ENCODE peak calls at places on chromosomes 16 and 17, in nine cellular contexts. H is PC-9, V is CD14-positive monocyte, C is suprapubic skin, X is lung, Z is astrocyte of the cerebellum, D is A673, O is mucosa of descending colon, R is AG04449. J is an unnamed sample.

GRCh38 chr16:55502801-55503366 is 6.0 kb upstream of the LPCAT2 start:
- DNase-seq in H (peak), V (no peak), C (no peak), X (peak), Z (peak), D (no peak), O (peak), R (no peak), J (peak)

GRCh38 chr17:32445075-32445427 is 741 bp downstream of the PSMD11 start:
- DNase-seq in H (peak), V (no peak), C (no peak), X (peak), Z (peak), D (peak), O (peak), R (peak), J (peak)

GRCh38 chr17:33486135-33486886 is 193.2 kb upstream of the ASIC2 start:
- DNase-seq in H (no peak), V (no peak), C (no peak), X (no peak), Z (no peak), D (no peak), O (no peak), R (no peak), J (no peak)

GRCh38 chr16:1428511-1428910 is 2.4 kb upstream of the PERCC1 start:
- DNase-seq in H (no peak), V (peak), C (no peak), X (no peak), Z (no peak), D (no peak), O (no peak), R (no peak), J (peak)

GRCh38 chr16:30582611-30583340 is 2.7 kb downstream of the ZNF785 start:
- DNase-seq in H (no peak), V (no peak), C (no peak), X (no peak), Z (no peak), D (no peak), O (peak), R (no peak), J (no peak)

GRCh38 chr16:26983426-26983825 is 83.3 kb upstream of the C16orf82 start:
- DNase-seq in H (no peak), V (no peak), C (no peak), X (no peak), Z (no peak), D (no peak), O (no peak), R (no peak), J (no peak)

GRCh38 chr17:80790981-80791742 is 200.5 kb upstream of the CHMP6 start:
- DNase-seq in H (no peak), V (no peak), C (peak), X (no peak), Z (no peak), D (no peak), O (no peak), R (no peak), J (no peak)

GRCh38 chr17:61444831-61445230 is 7.4 kb upstream of the TBX4 start:
- DNase-seq in H (no peak), V (no peak), C (no peak), X (no peak), Z (no peak), D (no peak), O (no peak), R (no peak), J (no peak)

GRCh38 chr17:2594657-2595085 is 1.2 kb downstream of the PAFAH1B1 start:
- DNase-seq in H (no peak), V (no peak), C (no peak), X (no peak), Z (no peak), D (peak), O (no peak), R (no peak), J (no peak)

GRCh38 chr16:679808-680624 is at the start of gene STUB1:
- DNase-seq in H (peak), V (peak), C (peak), X (peak), Z (peak), D (peak), O (peak), R (no peak), J (peak)

GRCh38 chr17:78284146-78284545 is 52.7 kb downstream of the TMEM235 start:
- DNase-seq in H (no peak), V (peak), C (no peak), X (no peak), Z (no peak), D (no peak), O (no peak), R (peak), J (no peak)

GRCh38 chr16:75402821-75403475 is 30.4 kb downstream of the CFDP1 start:
- DNase-seq in H (peak), V (no peak), C (no peak), X (no peak), Z (peak), D (peak), O (no peak), R (no peak), J (peak)

GRCh38 chr17:35545150-35545549 is 7.7 kb upstream of the SLFN12L start:
- DNase-seq in H (no peak), V (no peak), C (no peak), X (no peak), Z (no peak), D (no peak), O (no peak), R (no peak), J (no peak)

GRCh38 chr16:69064164-69064563 is 41.3 kb upstream of the HAS3 start:
- DNase-seq in H (peak), V (no peak), C (no peak), X (no peak), Z (no peak), D (no peak), O (no peak), R (no peak), J (no peak)

GRCh38 chr17:82675476-82676245 is 22.8 kb downstream of the RAB40B start:
- DNase-seq in H (no peak), V (no peak), C (no peak), X (no peak), Z (no peak), D (no peak), O (peak), R (no peak), J (no peak)

GRCh38 chr17:67891481-67892119 is 66.3 kb downstream of the BPTF start:
- DNase-seq in H (no peak), V (no peak), C (no peak), X (no peak), Z (peak), D (peak), O (no peak), R (no peak), J (peak)

GRCh38 chr16:11752856-11753255 is 10.2 kb upstream of the TXNDC11 start:
- DNase-seq in H (no peak), V (no peak), C (no peak), X (no peak), Z (no peak), D (no peak), O (no peak), R (no peak), J (no peak)

GRCh38 chr17:82138511-82138992 is 40.5 kb upstream of the FASN start:
- DNase-seq in H (no peak), V (no peak), C (no peak), X (no peak), Z (no peak), D (no peak), O (no peak), R (no peak), J (no peak)

GRCh38 chr17:76531501-76532038 is 5.9 kb downstream of the CYGB start:
- DNase-seq in H (no peak), V (no peak), C (no peak), X (no peak), Z (no peak), D (no peak), O (peak), R (no peak), J (no peak)

GRCh38 chr17:82887255-82888164 is 47.7 kb upstream of the ZNF750 start:
- DNase-seq in H (no peak), V (no peak), C (no peak), X (no peak), Z (peak), D (no peak), O (peak), R (no peak), J (no peak)

GRCh38 chr16:87740441-87740840 is 25.3 kb downstream of the KLHDC4 start:
- DNase-seq in H (no peak), V (no peak), C (no peak), X (no peak), Z (peak), D (no peak), O (no peak), R (no peak), J (no peak)

GRCh38 chr16:50708373-50709060 is 15.1 kb downstream of the NOD2 start:
- DNase-seq in H (no peak), V (no peak), C (no peak), X (no peak), Z (no peak), D (no peak), O (no peak), R (no peak), J (no peak)

GRCh38 chr17:48526986-48527741 is 3.6 kb downstream of the HOXB1 start:
- DNase-seq in H (no peak), V (no peak), C (no peak), X (no peak), Z (no peak), D (no peak), O (no peak), R (no peak), J (peak)

GRCh38 chr16:1534021-1535020 is 855 bp downstream of the TMEM204 start:
- DNase-seq in H (no peak), V (no peak), C (no peak), X (no peak), Z (no peak), D (no peak), O (peak), R (no peak), J (no peak)

GRCh38 chr17:13222931-13223330 is 205.1 kb upstream of the ELAC2 start:
- DNase-seq in H (no peak), V (no peak), C (no peak), X (no peak), Z (no peak), D (no peak), O (no peak), R (no peak), J (no peak)

GRCh38 chr17:47188266-47188665 is 829 bp downstream of the CDC27 start:
- DNase-seq in H (no peak), V (no peak), C (no peak), X (no peak), Z (no peak), D (peak), O (no peak), R (no peak), J (peak)

GRCh38 chr17:55320594-55321506 is 56.1 kb downstream of the HLF start:
- DNase-seq in H (no peak), V (no peak), C (no peak), X (no peak), Z (no peak), D (no peak), O (no peak), R (no peak), J (no peak)

GRCh38 chr16:16158082-16158658 is 65.1 kb downstream of the ABCC6 start:
- DNase-seq in H (no peak), V (no peak), C (no peak), X (no peak), Z (no peak), D (no peak), O (no peak), R (no peak), J (no peak)

GRCh38 chr16:23132921-23133532 is 16.2 kb downstream of the USP31 start:
- DNase-seq in H (no peak), V (no peak), C (no peak), X (no peak), Z (no peak), D (peak), O (no peak), R (no peak), J (no peak)

GRCh38 chr16:64196444-64196843 is 925.4 kb downstream of the CDH11 start:
- DNase-seq in H (no peak), V (no peak), C (no peak), X (no peak), Z (no peak), D (no peak), O (no peak), R (peak), J (no peak)

GRCh38 chr17:7864995-7865650 is 7.3 kb downstream of the CYB5D1 start:
- DNase-seq in H (no peak), V (no peak), C (no peak), X (no peak), Z (no peak), D (no peak), O (no peak), R (no peak), J (no peak)

GRCh38 chr16:73011926-73012325 is 36.0 kb downstream of the ZFHX3 start:
- DNase-seq in H (no peak), V (no peak), C (no peak), X (no peak), Z (no peak), D (no peak), O (no peak), R (no peak), J (no peak)

GRCh38 chr17:59842901-59843652 is 49.7 kb downstream of the TUBD1 start:
- DNase-seq in H (peak), V (peak), C (no peak), X (peak), Z (peak), D (no peak), O (peak), R (peak), J (peak)

GRCh38 chr17:7132511-7133094 is 18.0 kb upstream of the ASGR2 start:
- DNase-seq in H (no peak), V (peak), C (no peak), X (no peak), Z (no peak), D (peak), O (no peak), R (no peak), J (peak)

GRCh38 chr17:50185724-50186545 is 15.5 kb downstream of the COL1A1 start:
- DNase-seq in H (no peak), V (no peak), C (no peak), X (no peak), Z (no peak), D (no peak), O (peak), R (no peak), J (no peak)

GRCh38 chr17:48352630-48353029 is 77.4 kb downstream of the SKAP1 start:
- DNase-seq in H (no peak), V (no peak), C (no peak), X (no peak), Z (no peak), D (no peak), O (no peak), R (no peak), J (no peak)

GRCh38 chr16:17657037-17657436 is 186.3 kb upstream of the XYLT1 start:
- DNase-seq in H (no peak), V (no peak), C (no peak), X (no peak), Z (no peak), D (no peak), O (no peak), R (no peak), J (peak)

GRCh38 chr16:1319041-1319440 is 9.6 kb downstream of the UBE2I start:
- DNase-seq in H (no peak), V (no peak), C (no peak), X (no peak), Z (no peak), D (no peak), O (no peak), R (no peak), J (no peak)

GRCh38 chr16:72740346-72740745 is 307.6 kb downstream of the ZFHX3 start:
- DNase-seq in H (no peak), V (no peak), C (no peak), X (no peak), Z (no peak), D (no peak), O (no peak), R (no peak), J (no peak)

DNA sequence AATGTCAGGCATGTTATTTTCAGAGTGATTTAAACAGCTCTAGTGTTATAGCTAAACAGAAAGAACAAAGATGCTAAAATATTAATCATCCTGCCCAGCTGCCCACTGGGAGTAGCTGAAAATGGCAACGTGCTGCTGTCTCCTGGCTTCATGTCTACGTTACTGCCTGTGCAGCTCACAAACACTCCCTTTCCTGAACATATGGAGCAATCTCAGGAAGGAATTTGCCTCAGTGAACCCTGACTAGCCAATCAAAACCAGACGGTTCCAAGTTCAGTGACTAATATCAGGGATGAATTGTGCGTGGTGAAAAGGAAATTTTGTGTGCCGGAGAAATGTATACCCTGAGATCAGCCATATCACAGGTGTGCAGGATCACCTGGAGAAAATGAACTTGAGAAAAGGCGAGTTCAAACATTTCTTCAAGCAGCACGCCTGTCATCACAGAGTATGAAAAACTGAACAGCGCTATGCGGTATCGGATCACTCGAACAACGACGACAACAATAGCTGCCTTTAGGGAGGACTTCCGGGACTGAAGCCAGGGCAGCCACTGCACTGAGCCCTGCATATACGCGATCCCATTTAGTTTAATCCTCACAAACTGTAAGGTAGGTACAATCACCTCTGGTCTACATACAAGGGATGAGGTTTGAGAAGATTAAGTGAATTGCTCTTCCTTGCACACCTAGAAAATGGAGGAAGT is 110.3 kb downstream of the STX8 start:
- DNase-seq in H (no peak), V (no peak), C (no peak), X (no peak), Z (no peak), D (no peak), O (no peak), R (peak), J (no peak)
- TF ChIP-seq CTCF in H (no peak), V (no peak), C (no peak), X (no peak), Z (no peak), D (no peak), O (no peak), R (peak), J (no peak)

GRCh38 chr16:62064173-62064572 is 27.9 kb upstream of the CDH8 start:
- DNase-seq in H (no peak), V (no peak), C (no peak), X (no peak), Z (no peak), D (no peak), O (no peak), R (no peak), J (no peak)

GRCh38 chr16:62066747-62067146 is 30.5 kb upstream of the CDH8 start:
- DNase-seq in H (no peak), V (no peak), C (no peak), X (no peak), Z (no peak), D (no peak), O (no peak), R (no peak), J (no peak)

GRCh38 chr16:62067182-62067581 is 30.9 kb upstream of the CDH8 start:
- DNase-seq in H (no peak), V (no peak), C (no peak), X (no peak), Z (no peak), D (no peak), O (no peak), R (no peak), J (no peak)

GRCh38 chr16:62067981-62068380 is 31.7 kb upstream of the CDH8 start:
- DNase-seq in H (no peak), V (no peak), C (no peak), X (no peak), Z (no peak), D (no peak), O (no peak), R (no peak), J (no peak)

GRCh38 chr16:62068747-62069146 is 32.5 kb upstream of the CDH8 start:
- DNase-seq in H (no peak), V (no peak), C (no peak), X (no peak), Z (no peak), D (no peak), O (no peak), R (no peak), J (peak)
- TF ChIP-seq CTCF in H (peak), V (no peak), C (no peak), X (no peak), Z (peak), D (peak), O (no peak), R (no peak), J (peak)

DNA sequence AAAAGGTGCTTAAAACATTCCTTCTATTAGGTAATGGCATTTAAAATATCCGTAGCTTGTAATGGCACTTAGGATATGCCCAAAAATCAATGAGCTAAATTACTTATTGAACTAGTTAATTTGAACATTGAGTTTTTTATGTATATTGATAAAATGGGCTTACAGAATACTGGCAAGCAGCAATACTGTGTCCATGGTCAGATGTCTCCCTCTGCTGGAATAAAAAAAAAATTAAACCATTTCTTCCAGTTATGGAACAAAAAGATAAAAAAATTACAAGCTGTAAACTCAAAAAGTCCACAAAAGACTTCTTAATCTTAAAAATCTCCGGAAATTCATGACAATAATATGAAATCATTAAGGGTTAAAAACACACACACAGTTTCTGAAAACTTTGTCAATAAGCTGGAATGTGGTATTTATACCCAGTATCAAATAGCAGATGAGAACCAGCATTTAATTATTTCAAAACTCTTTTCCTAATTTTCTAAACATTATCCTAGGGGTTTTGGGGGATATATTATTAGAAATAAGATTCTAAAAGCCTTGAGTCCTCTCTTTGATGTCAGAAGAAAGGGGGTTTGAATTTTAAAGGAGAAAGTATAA is 21.5 kb upstream of the PSMD7 start:
- DNase-seq in H (no peak), V (no peak), C (no peak), X (no peak), Z (peak), D (peak), O (no peak), R (no peak), J (peak)
- TF ChIP-seq CTCF in H (peak), V (peak), C (peak), X (no peak), Z (peak), D (peak), O (no peak), R (peak), J (peak)

GRCh38 chr17:17055286-17056166 is 13.3 kb downstream of the MPRIP start:
- DNase-seq in H (peak), V (no peak), C (peak), X (no peak), Z (no peak), D (peak), O (no peak), R (no peak), J (peak)
- TF ChIP-seq CTCF in H (no peak), V (no peak), C (peak), X (no peak), Z (peak), D (no peak), O (no peak), R (no peak), J (no peak)

J was measured in GM23338.